ENCODE peak calls at places on chromosomes 2 and 18, in six cellular contexts. A is NB4, W is body of pancreas, V is IMR-90, E is testis, P is heart left ventricle. B is an unnamed sample.

GRCh38 chr2:11140492-11140891 is 14.8 kb upstream of the SLC66A3 start:
- DNase-seq in A (no peak), W (no peak), V (peak), E (no peak), P (no peak), B (no peak)

GRCh38 chr18:14746897-14747296 is 1.1 kb upstream of the ANKRD30B start:
- DNase-seq in A (no peak), W (no peak), V (no peak), E (no peak), P (no peak), B (no peak)

GRCh38 chr18:12679183-12679786 is 21.4 kb upstream of the SPIRE1 start:
- DNase-seq in A (peak), W (peak), V (peak), E (peak), P (peak), B (peak)

GRCh38 chr18:43572165-43572564 is 294.9 kb upstream of the SYT4 start:
- DNase-seq in A (no peak), W (no peak), V (no peak), E (no peak), P (no peak), B (no peak)

GRCh38 chr2:27992787-27993747 is 102.5 kb downstream of the BABAM2 start:
- DNase-seq in A (peak), W (no peak), V (peak), E (no peak), P (no peak), B (no peak)

GRCh38 chr2:11658208-11658607 is 11.8 kb downstream of the NTSR2 start:
- DNase-seq in A (no peak), W (no peak), V (no peak), E (no peak), P (no peak), B (no peak)

GRCh38 chr18:50297621-50298442 is 10.3 kb upstream of the CXXC1 start:
- DNase-seq in A (peak), W (peak), V (peak), E (peak), P (peak), B (peak)

GRCh38 chr2:27143285-27143684 is 4.1 kb upstream of the PRR30 start:
- DNase-seq in A (no peak), W (no peak), V (no peak), E (no peak), P (no peak), B (no peak)

GRCh38 chr18:9960263-9960904 is 46.6 kb downstream of the VAPA start:
- DNase-seq in A (no peak), W (no peak), V (no peak), E (no peak), P (no peak), B (no peak)

GRCh38 chr2:191863988-191864387 is 17.1 kb upstream of the CAVIN2 start:
- DNase-seq in A (no peak), W (no peak), V (peak), E (no peak), P (no peak), B (no peak)

GRCh38 chr2:141499123-141499522 is 631.7 kb downstream of the LRP1B start:
- DNase-seq in A (peak), W (no peak), V (no peak), E (no peak), P (no peak), B (no peak)

GRCh38 chr2:8584174-8585066 is 97.4 kb upstream of the ID2 start:
- DNase-seq in A (no peak), W (no peak), V (no peak), E (peak), P (no peak), B (peak)

GRCh38 chr2:8582191-8582849 is 99.5 kb upstream of the ID2 start:
- DNase-seq in A (no peak), W (no peak), V (no peak), E (no peak), P (no peak), B (peak)

GRCh38 chr2:8581601-8582041 is 100.2 kb upstream of the ID2 start:
- DNase-seq in A (no peak), W (no peak), V (no peak), E (no peak), P (no peak), B (peak)

GRCh38 chr2:8582850-8583399 is 98.9 kb upstream of the ID2 start:
- DNase-seq in A (no peak), W (no peak), V (no peak), E (peak), P (no peak), B (peak)

GRCh38 chr2:8583400-8584173 is 98.3 kb upstream of the ID2 start:
- DNase-seq in A (peak), W (peak), V (peak), E (peak), P (peak), B (peak)
- TF ChIP-seq POLR2A in A (no peak), W (peak), V (no peak), E (no peak), P (no peak), B (peak)

GRCh38 chr2:219557320-219557719 is 13.5 kb downstream of the TMEM198 start:
- DNase-seq in A (no peak), W (no peak), V (no peak), E (no peak), P (no peak), B (no peak)
- TF ChIP-seq POLR2A in A (no peak), W (no peak), V (no peak), E (no peak), P (no peak), B (no peak)

DNA sequence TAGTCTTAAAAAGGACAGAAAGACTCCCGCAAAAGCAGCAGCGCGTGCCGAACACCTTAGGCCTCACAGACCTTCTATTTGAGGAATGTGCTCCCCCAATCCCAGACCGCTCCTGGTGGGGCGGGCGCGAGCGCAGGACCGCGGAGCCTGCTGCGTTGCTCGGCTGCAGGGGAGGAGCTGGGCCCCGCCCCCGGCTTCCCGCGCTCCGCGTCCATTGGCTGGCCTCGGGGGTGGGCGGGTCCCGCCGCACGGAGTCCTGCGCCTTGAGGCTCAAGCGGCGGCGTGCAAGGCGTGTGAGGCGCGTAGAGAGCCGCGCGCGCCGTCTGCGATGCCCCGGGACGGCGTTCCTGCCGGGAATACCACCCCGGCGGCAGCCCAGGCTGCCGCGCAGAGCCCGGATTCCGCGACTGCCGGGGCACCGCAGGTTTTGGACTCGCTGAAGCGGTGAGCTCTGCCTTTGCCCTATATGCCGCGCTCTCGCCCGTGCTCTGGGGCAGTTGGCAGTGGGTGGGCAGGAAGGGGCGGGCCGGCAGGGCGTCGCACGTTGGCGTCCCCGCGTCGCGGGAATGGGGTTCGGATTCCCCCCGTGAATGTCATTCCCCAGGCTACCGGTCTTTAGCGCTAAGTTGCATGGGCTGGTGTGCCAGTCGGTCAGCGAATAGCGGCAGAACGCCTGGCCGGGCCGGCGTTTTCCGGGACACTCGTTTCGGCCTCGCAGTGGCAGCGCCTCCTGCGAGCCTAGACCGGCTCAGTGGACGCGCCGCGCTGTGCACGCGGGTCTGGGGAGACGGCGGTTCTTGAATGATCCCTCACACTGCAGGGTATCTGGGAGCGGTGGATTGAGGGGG is 49.6 kb upstream of the PAIP2B start:
- DNase-seq in A (peak), W (peak), V (peak), E (peak), P (peak), B (peak)
- TF ChIP-seq POLR2A in A (peak), W (peak), V (no peak), E (no peak), P (peak), B (peak)

GRCh38 chr2:237295889-237296480 is 118.0 kb downstream of the COL6A3 start:
- DNase-seq in A (no peak), W (no peak), V (no peak), E (no peak), P (no peak), B (no peak)
- TF ChIP-seq POLR2A in A (no peak), W (no peak), V (no peak), E (no peak), P (no peak), B (no peak)

DNA sequence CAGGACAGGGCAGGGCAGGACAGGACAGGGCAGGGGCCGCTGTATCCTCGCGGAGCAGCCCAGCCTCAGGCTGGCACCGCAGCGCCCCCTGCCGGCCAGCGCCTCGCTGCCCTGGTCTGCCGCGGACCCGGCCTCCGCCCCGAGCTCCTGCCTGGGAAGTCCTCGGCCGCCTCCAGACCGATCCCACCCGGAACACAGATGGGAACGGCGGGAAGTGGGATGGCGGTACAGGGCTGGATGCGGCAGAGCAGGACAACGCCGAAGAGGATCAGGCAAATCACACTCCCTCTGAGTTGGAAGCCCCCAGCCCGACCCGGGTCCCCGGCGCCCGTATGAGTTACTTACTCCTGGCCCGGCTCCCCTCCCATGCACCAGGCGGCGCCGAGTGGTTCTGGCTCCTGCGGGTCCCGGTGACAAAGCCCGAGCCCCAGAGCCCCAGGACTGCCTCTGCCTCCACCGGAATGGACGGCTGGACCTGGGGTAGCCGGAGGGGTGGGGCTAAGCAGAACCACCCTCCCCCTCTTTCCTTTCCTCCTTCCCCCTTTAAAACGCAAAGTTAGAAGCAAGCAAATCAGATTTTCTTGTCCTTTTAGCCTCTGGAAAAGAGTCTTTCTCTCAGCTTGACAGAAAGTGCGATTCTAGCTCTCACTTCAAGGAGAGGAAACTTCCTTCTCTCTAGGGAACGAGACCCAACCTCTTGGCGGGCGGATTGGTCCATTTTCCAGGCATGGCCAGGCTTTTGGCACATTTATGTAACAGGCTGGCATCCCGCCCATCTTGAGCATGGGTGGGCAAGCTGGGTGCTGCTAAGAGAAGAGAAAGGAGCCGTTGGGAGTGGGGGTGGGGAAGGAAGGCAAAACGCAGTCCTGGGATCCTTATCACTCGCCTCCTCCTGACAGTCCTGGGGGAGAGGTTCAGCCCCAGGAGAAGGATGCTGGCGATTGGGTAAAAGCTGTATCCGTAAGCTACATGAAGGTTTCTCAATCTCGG is at the start of gene TP53I3:
- DNase-seq in A (peak), W (peak), V (peak), E (peak), P (peak), B (peak)
- TF ChIP-seq POLR2A in A (no peak), W (peak), V (peak), E (no peak), P (no peak), B (peak)

DNA sequence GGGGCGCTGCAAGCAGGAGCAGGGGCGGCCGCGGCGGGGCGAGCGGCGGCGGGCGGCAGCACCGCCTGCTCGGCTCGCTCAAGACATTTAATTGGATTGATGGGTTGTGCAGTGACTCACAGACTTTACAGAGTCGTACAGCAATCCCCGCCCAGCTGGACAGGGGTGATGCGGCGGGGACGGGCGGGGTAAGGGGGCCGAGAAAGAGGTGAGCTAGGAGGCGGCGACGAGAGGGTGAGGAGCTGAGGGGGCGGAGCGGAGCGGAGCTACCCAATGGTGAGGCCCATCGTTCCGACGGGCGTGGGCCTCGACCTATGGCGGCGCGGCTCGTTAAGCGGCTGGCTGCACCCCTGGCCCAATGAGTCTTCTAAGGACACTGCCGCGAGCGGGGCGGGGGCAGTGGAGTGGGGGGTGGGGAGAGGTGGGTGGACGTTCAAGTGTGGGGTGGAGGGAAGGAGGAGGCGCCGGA is 97.1 kb upstream of the SERTAD2 start:
- DNase-seq in A (peak), W (no peak), V (peak), E (no peak), P (peak), B (peak)
- TF ChIP-seq POLR2A in A (peak), W (peak), V (peak), E (peak), P (peak), B (peak)

DNA sequence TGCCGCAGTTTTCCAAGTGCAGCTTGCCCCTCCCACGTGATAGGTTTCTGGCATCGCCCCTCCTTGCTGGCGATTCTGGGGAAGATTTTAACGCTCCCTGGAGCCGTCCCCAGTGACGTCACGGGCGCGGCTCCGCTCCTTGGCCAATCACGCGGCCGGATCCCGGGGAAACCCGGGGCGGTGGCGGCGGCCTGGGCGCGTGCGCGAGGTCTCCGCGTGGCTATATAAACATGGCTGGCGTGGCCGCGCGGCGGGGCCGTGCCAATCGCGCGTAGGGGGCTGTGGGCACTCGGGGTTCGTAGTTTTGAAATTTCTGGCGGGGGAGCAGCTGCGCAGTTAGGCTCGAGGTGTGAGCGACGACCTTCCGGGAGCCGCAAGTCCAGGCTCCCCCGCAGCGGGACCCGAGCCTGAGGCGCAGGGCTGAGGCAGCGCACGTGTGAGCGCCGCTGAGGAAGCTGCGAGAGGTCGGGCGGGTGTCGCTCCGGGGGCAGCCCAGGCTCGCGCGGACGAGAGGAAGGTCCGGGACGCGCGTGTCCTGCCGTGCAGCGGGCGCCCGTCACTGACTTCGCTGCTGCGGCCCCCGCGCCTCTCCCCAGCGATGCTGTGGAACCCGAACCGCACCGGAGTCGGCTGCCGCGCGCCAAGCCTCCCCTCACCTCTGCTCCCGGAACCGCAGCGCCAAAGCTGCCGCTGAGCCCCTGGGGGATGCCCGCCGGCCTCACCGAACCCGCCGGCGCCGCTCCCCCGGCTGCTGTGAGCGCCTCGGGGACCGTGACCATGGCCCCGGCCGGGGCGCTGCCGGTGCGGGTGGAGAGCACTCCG is at the start of gene TAF4B:
- DNase-seq in A (peak), W (peak), V (peak), E (peak), P (peak), B (peak)
- TF ChIP-seq POLR2A in A (peak), W (peak), V (no peak), E (peak), P (no peak), B (peak)

DNA sequence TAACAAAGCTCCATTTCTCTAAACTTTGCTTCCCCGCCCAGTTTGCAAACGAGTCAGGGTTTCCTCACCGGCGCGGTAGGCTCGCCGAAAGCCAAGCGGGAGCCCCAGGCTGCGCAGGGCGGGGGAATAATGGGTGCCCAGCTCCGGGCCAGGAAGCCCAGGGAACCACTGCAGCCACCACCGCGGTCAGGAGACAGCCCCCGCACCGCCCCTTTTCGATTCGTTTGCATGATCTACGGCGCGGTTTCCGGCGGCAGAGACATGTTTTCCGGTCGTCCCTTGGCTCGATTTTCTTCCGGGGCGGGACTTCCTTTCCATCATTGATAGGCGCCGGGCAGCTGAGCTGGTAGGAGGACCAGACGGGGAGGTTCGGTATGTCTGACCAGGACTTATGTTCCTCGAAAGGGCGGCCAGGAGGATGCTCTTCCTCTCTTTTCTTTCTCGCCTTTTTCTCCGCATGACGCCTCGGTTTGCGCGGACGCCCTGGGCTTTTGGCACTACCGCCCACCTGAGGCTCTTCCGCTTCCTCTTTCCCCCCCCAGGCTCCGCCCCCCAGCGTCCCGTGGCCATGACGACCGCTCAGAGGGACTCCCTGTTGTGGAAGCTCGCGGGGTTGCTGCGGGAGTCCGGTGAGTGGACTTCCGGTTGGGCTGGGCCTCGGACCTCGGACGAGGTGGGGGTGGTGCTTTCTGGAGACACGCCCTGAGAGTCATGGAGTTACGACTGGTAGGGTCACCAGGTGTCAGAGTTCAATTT is at the start of gene STK11IP:
- DNase-seq in A (peak), W (peak), V (peak), E (peak), P (peak), B (peak)
- TF ChIP-seq POLR2A in A (peak), W (peak), V (peak), E (peak), P (no peak), B (peak)